ENCODE peak calls at places on chromosomes 6 and 20, in nine cellular contexts. R, Q, Z, L, E, O, V, H and A are unnamed samples.

GRCh38 chr20:8394308-8394945 is 262.4 kb downstream of the PLCB1 start:
- DNase-seq in Z (peak), E (peak), H (peak), O (peak), Q (no peak), R (no peak), L (peak), V (no peak), A (no peak)

GRCh38 chr6:41306187-41306854 is 19.8 kb upstream of the TREM1 start:
- DNase-seq in E (no peak), H (peak), R (no peak), Z (peak), L (peak), O (peak), Q (no peak), V (peak), A (no peak)

GRCh38 chr20:25275813-25276532 is 28.1 kb downstream of the PYGB start:
- DNase-seq in Z (no peak), E (no peak), R (no peak), V (no peak), O (no peak), H (no peak), Q (no peak), L (no peak), A (peak)

GRCh38 chr6:167102318-167102717 is 20.6 kb upstream of the CCR6 start:
- DNase-seq in R (no peak), H (no peak), O (no peak), E (no peak), Q (no peak), V (no peak), L (no peak), Z (no peak), A (no peak)

GRCh38 chr6:87522686-87523085 is 49.9 kb downstream of the SLC35A1 start:
- DNase-seq in O (no peak), Z (no peak), H (no peak), L (no peak), R (no peak), E (no peak), Q (no peak), V (no peak), A (no peak)

GRCh38 chr20:43320536-43320935 is 130.8 kb upstream of the PTPRT start:
- DNase-seq in R (no peak), L (no peak), Z (no peak), O (no peak), H (no peak), Q (no peak), E (no peak), V (peak), A (no peak)

GRCh38 chr20:22729180-22729579 is 144.8 kb upstream of the FOXA2 start:
- DNase-seq in O (peak), Q (no peak), V (no peak), L (no peak), E (no peak), Z (peak), H (peak), R (no peak), A (no peak)

GRCh38 chr20:24651171-24651972 is 181.9 kb downstream of the SYNDIG1 start:
- DNase-seq in V (no peak), E (peak), Z (peak), Q (no peak), R (no peak), L (peak), H (no peak), O (peak), A (no peak)

GRCh38 chr6:119147101-119148053 is 68.9 kb upstream of the FAM184A start:
- DNase-seq in V (no peak), Z (peak), E (peak), R (no peak), O (peak), Q (no peak), H (peak), L (peak), A (no peak)

GRCh38 chr20:58251979-58252591 is 23.6 kb upstream of the ANKRD60 start:
- DNase-seq in O (peak), Z (peak), Q (no peak), H (no peak), R (no peak), L (peak), V (no peak), E (peak), A (no peak)

GRCh38 chr6:1848752-1849151 is 239.0 kb downstream of the FOXC1 start:
- DNase-seq in E (no peak), V (no peak), L (no peak), Q (no peak), Z (no peak), H (no peak), R (no peak), O (no peak), A (no peak)

GRCh38 chr20:64106435-64106961 is 867 bp downstream of the NPBWR2 start:
- DNase-seq in L (no peak), O (no peak), R (no peak), H (no peak), Q (no peak), E (no peak), Z (no peak), V (no peak), A (no peak)

GRCh38 chr20:24470031-24470781 is 777 bp downstream of the SYNDIG1 start:
- DNase-seq in R (no peak), L (no peak), O (no peak), E (no peak), V (peak), Q (peak), H (no peak), Z (peak), A (no peak)

GRCh38 chr6:160991411-160992322 is at the start of gene MAP3K4:
- DNase-seq in L (peak), V (peak), O (peak), E (no peak), R (peak), Z (peak), Q (peak), H (peak), A (peak)

GRCh38 chr6:81476881-81477280 is 275.6 kb downstream of the TENT5A start:
- DNase-seq in V (no peak), R (no peak), Q (no peak), O (peak), L (peak), H (no peak), Z (peak), E (peak), A (no peak)

GRCh38 chr20:665276-665675 is 10.3 kb downstream of the SCRT2 start:
- DNase-seq in V (no peak), O (no peak), Z (no peak), R (no peak), H (no peak), E (no peak), Q (no peak), L (no peak), A (no peak)

GRCh38 chr6:85747093-85747492 is 104.4 kb upstream of the SYNCRIP start:
- DNase-seq in Z (peak), R (no peak), V (no peak), L (peak), E (peak), O (peak), H (no peak), Q (no peak), A (no peak)

GRCh38 chr20:36308318-36308710 is 2.2 kb downstream of the DLGAP4 start:
- DNase-seq in R (no peak), H (no peak), O (no peak), V (no peak), Q (no peak), Z (no peak), E (no peak), L (no peak), A (no peak)

GRCh38 chr6:142693446-142693845 is 251.5 kb downstream of the HIVEP2 start:
- DNase-seq in R (no peak), E (no peak), V (no peak), O (peak), H (no peak), Q (no peak), Z (peak), L (peak), A (no peak)

GRCh38 chr6:74899416-74899815 is 306.4 kb downstream of the COL12A1 start:
- DNase-seq in Q (no peak), R (no peak), V (no peak), E (no peak), Z (peak), O (peak), H (peak), L (peak), A (no peak)

GRCh38 chr6:11711644-11711993 is 67.0 kb downstream of the ADTRP start:
- DNase-seq in R (peak), V (no peak), H (peak), Z (no peak), O (peak), L (no peak), E (no peak), Q (no peak), A (no peak)

GRCh38 chr20:62734336-62734735 is 25.7 kb downstream of the NTSR1 start:
- DNase-seq in E (no peak), O (no peak), V (no peak), R (no peak), Z (no peak), L (no peak), Q (no peak), H (no peak), A (no peak)

GRCh38 chr6:157228421-157229218 is 94.7 kb downstream of the TMEM242 start:
- DNase-seq in H (no peak), Q (no peak), Z (no peak), O (no peak), L (no peak), R (no peak), V (no peak), E (no peak), A (no peak)

GRCh38 chr6:93779086-93779858 is 359.9 kb upstream of the EPHA7 start:
- DNase-seq in E (no peak), H (no peak), Q (no peak), R (no peak), L (peak), V (peak), Z (peak), O (peak), A (no peak)

GRCh38 chr20:36342721-36343120 is 36.6 kb downstream of the DLGAP4 start:
- DNase-seq in O (no peak), H (no peak), V (no peak), R (no peak), L (no peak), E (no peak), Z (no peak), Q (no peak), A (no peak)

GRCh38 chr6:72940265-72940664 is 285.0 kb downstream of the KHDC1L start:
- DNase-seq in Q (no peak), H (no peak), E (no peak), L (no peak), V (no peak), R (no peak), O (no peak), Z (no peak), A (no peak)

GRCh38 chr6:18463429-18463828 is 76.3 kb downstream of the RNF144B start:
- DNase-seq in Z (no peak), Q (no peak), E (no peak), V (no peak), L (no peak), H (no peak), O (no peak), R (no peak), A (no peak)

GRCh38 chr6:135939216-135939610 is 87.7 kb downstream of the PDE7B start:
- DNase-seq in E (no peak), V (no peak), O (peak), Z (no peak), Q (no peak), L (no peak), R (no peak), H (no peak), A (no peak)

GRCh38 chr6:53128842-53129241 is 19.8 kb downstream of the GCM1 start:
- DNase-seq in Q (no peak), V (no peak), L (no peak), Z (no peak), O (no peak), E (no peak), H (no peak), R (no peak), A (no peak)

GRCh38 chr6:2961971-2962370 is 9.4 kb downstream of the SERPINB6 start:
- DNase-seq in O (no peak), Z (no peak), R (no peak), L (no peak), H (no peak), E (no peak), Q (no peak), V (no peak), A (no peak)

GRCh38 chr20:19849341-19850189 is 91.5 kb downstream of the RIN2 start:
- DNase-seq in O (no peak), E (no peak), Z (no peak), L (peak), R (no peak), V (peak), H (no peak), Q (no peak), A (no peak)

GRCh38 chr6:138865480-138866101 is 69.7 kb downstream of the ECT2L start:
- DNase-seq in R (no peak), Q (no peak), E (no peak), Z (no peak), V (no peak), L (no peak), H (no peak), O (no peak), A (no peak)

GRCh38 chr20:32463642-32464400 is 105.7 kb downstream of the ASXL1 start:
- DNase-seq in R (no peak), E (no peak), Q (peak), V (peak), Z (no peak), L (no peak), O (no peak), H (no peak), A (no peak)

GRCh38 chr6:152423216-152424103 is 213.7 kb downstream of the SYNE1 start:
- DNase-seq in E (no peak), H (peak), L (no peak), Z (no peak), O (no peak), Q (no peak), V (no peak), R (no peak), A (no peak)

GRCh38 chr6:84193140-84193708 is 34.2 kb downstream of the CEP162 start:
- DNase-seq in V (no peak), Z (peak), E (peak), H (no peak), O (peak), R (no peak), L (peak), Q (no peak), A (no peak)

GRCh38 chr6:63573899-63574553 is 1.7 kb downstream of the LOC128125822 start:
- DNase-seq in L (peak), V (peak), H (peak), O (peak), Z (peak), Q (peak), E (no peak), R (peak), A (no peak)

GRCh38 chr20:52150440-52151258 is 40.9 kb downstream of the ZFP64 start:
- DNase-seq in V (peak), R (no peak), Q (peak), E (no peak), H (peak), O (peak), L (peak), Z (peak), A (no peak)

GRCh38 chr6:130600880-130601341 is 226.3 kb upstream of the SMLR1 start:
- DNase-seq in H (no peak), O (peak), E (peak), Q (no peak), V (no peak), R (no peak), Z (peak), L (peak), A (no peak)

GRCh38 chr6:130602151-130602770 is 224.9 kb upstream of the SMLR1 start:
- DNase-seq in V (no peak), O (peak), H (no peak), R (no peak), E (peak), L (peak), Z (peak), Q (no peak), A (no peak)

GRCh38 chr6:130604869-130605401 is 222.3 kb upstream of the SMLR1 start:
- DNase-seq in Z (no peak), R (no peak), E (no peak), V (no peak), H (peak), L (no peak), O (no peak), Q (no peak), A (no peak)

GRCh38 chr6:130598021-130598989 is 228.9 kb upstream of the SMLR1 start:
- DNase-seq in E (no peak), L (peak), O (peak), R (no peak), Q (no peak), H (no peak), V (no peak), Z (peak), A (no peak)

GRCh38 chr6:130603391-130603790 is 223.8 kb upstream of the SMLR1 start:
- DNase-seq in R (no peak), E (no peak), Z (no peak), V (no peak), H (no peak), L (no peak), Q (no peak), O (no peak), A (no peak)
- TF ChIP-seq CTCF in R (no peak), E (no peak), Z (no peak), V (no peak), H (no peak), L (no peak), Q (no peak), O (no peak), A (no peak)

GRCh38 chr20:44470327-44470726 is 5.3 kb upstream of the TTPAL start:
- DNase-seq in R (no peak), Q (no peak), Z (no peak), H (no peak), L (no peak), O (no peak), E (no peak), V (no peak), A (no peak)

GRCh38 chr20:44475372-44475693 is 341 bp upstream of the TTPAL start:
- DNase-seq in Z (no peak), E (no peak), L (no peak), H (no peak), O (no peak), R (no peak), V (no peak), Q (no peak), A (no peak)

GRCh38 chr20:44467289-44467883 is 8.3 kb upstream of the TTPAL start:
- DNase-seq in E (no peak), Z (peak), R (no peak), Q (no peak), V (peak), L (peak), O (peak), H (no peak), A (no peak)

GRCh38 chr20:44468044-44468782 is 7.5 kb upstream of the TTPAL start:
- DNase-seq in V (no peak), Z (no peak), Q (no peak), H (no peak), L (no peak), E (no peak), R (no peak), O (no peak), A (no peak)

GRCh38 chr20:44471481-44471882 is 4.2 kb upstream of the TTPAL start:
- DNase-seq in Z (peak), E (no peak), O (peak), H (no peak), Q (no peak), R (no peak), L (peak), V (peak), A (no peak)
- TF ChIP-seq CTCF in Z (peak), E (peak), O (peak), H (peak), Q (peak), R (no peak), L (peak), V (peak), A (no peak)

GRCh38 chr6:132252113-132252512 is 149.2 kb downstream of the MOXD1 start:
- DNase-seq in O (no peak), Z (no peak), Q (no peak), E (no peak), R (no peak), V (no peak), H (no peak), L (no peak), A (no peak)

GRCh38 chr6:132247381-132248159 is 153.7 kb downstream of the MOXD1 start:
- DNase-seq in H (no peak), E (no peak), Q (no peak), Z (peak), R (no peak), V (no peak), L (no peak), O (peak), A (no peak)

GRCh38 chr6:132253906-132254305 is 147.4 kb downstream of the MOXD1 start:
- DNase-seq in H (no peak), Z (no peak), O (no peak), E (no peak), L (peak), V (no peak), Q (no peak), R (no peak), A (no peak)

GRCh38 chr6:132253211-132253610 is 148.1 kb downstream of the MOXD1 start:
- DNase-seq in H (no peak), Q (no peak), R (no peak), Z (no peak), V (no peak), L (no peak), O (no peak), E (no peak), A (no peak)

GRCh38 chr6:132251711-132252110 is 149.6 kb downstream of the MOXD1 start:
- DNase-seq in O (no peak), H (no peak), Z (no peak), R (no peak), Q (no peak), V (no peak), E (no peak), L (no peak), A (no peak)
- TF ChIP-seq CTCF in O (no peak), H (no peak), Z (no peak), R (no peak), Q (no peak), V (no peak), E (no peak), L (no peak), A (no peak)

GRCh38 chr6:49462071-49462470 is 982 bp downstream of the MMUT start:
- DNase-seq in E (no peak), V (no peak), L (no peak), H (no peak), O (peak), Z (peak), Q (no peak), R (no peak), A (no peak)
- TF ChIP-seq CTCF in E (no peak), V (no peak), L (no peak), H (no peak), O (no peak), Z (no peak), Q (no peak), R (no peak), A (no peak)

GRCh38 chr6:42563697-42564495 is at the start of gene UBR2:
- DNase-seq in L (peak), Z (peak), V (peak), Q (peak), E (peak), H (peak), O (peak), R (peak), A (peak)
- TF ChIP-seq CTCF in L (peak), Z (peak), V (peak), Q (peak), E (peak), H (peak), O (peak), R (peak), A (no peak)